ENCODE peak calls at places on chromosomes 16 and 17, in six cellular contexts. U is midbrain; F is stimulated activated CD4-positive, alpha-beta T cell treated with anti-CD3 and anti-CD28 coated beads, Interleukin-12 subunit alpha, Interleukin-12 subunit beta, amount 100 ng/mL, for 4 hours; J is esophagus muscularis mucosa; P is omental fat pad; W is prostate gland. A is an unnamed sample.

GRCh38 chr17:57288034-57288752 is 31.9 kb downstream of the MSI2 start:
- DNase-seq in U (no peak), F (no peak), J (no peak), P (no peak), W (no peak), A (no peak)

GRCh38 chr17:74116087-74116717 is 87.3 kb upstream of the RPL38 start:
- DNase-seq in U (no peak), F (no peak), J (no peak), P (no peak), W (no peak), A (peak)

GRCh38 chr17:17139972-17140589 is 66.1 kb downstream of the PLD6 start:
- DNase-seq in U (no peak), F (no peak), J (no peak), P (no peak), W (no peak), A (peak)

GRCh38 chr16:49634235-49635008 is 221.5 kb downstream of the ZNF423 start:
- DNase-seq in U (no peak), F (no peak), J (no peak), P (no peak), W (no peak), A (no peak)

GRCh38 chr16:49463529-49463928 is 89.9 kb downstream of the C16orf78 start:
- DNase-seq in U (no peak), F (no peak), J (peak), P (no peak), W (no peak), A (no peak)

GRCh38 chr16:53910990-53911389 is 207.0 kb downstream of the FTO start:
- DNase-seq in U (no peak), F (no peak), J (no peak), P (no peak), W (no peak), A (no peak)

GRCh38 chr16:57871457-57871856 is 69.2 kb upstream of the KIFC3 start:
- DNase-seq in U (no peak), F (no peak), J (no peak), P (no peak), W (no peak), A (no peak)

GRCh38 chr17:66711936-66712335 is 123.0 kb upstream of the CACNG5 start:
- DNase-seq in U (no peak), F (no peak), J (no peak), P (no peak), W (peak), A (no peak)

GRCh38 chr16:53090591-53091507 is 36.1 kb downstream of the CHD9 start:
- DNase-seq in U (peak), F (no peak), J (peak), P (peak), W (peak), A (peak)

GRCh38 chr17:35416659-35417058 is 15.6 kb downstream of the SLFN12 start:
- DNase-seq in U (no peak), F (no peak), J (no peak), P (no peak), W (no peak), A (no peak)

GRCh38 chr17:78472035-78472905 is 93.8 kb downstream of the PGS1 start:
- DNase-seq in U (no peak), F (no peak), J (no peak), P (no peak), W (no peak), A (no peak)

A was measured in kidney.